ENCODE peak calls at places on chromosomes 11 and 22, in six cellular contexts. K is GM12878, Q is dorsolateral prefrontal cortex, U is tibial nerve, R is heart left ventricle, L is body of pancreas. F is an unnamed sample.

GRCh38 chr11:76206327-76207081 is at the start of gene WNT11:
- DNase-seq in K (no peak), Q (peak; percentile 37), U (no peak), R (peak; percentile 76), L (peak; percentile 66), F (peak; percentile 67)

GRCh38 chr11:127376316-127376715 is 375.7 kb upstream of the KIRREL3 start:
- DNase-seq in K (no peak), Q (no peak), U (no peak), R (no peak), L (no peak), F (no peak)

GRCh38 chr11:45590743-45591142 is 74.7 kb downstream of the CHST1 start:
- DNase-seq in K (no peak), Q (no peak), U (no peak), R (no peak), L (no peak), F (no peak)

GRCh38 chr11:103529217-103529684 is 420.0 kb downstream of the DYNC2H1 start:
- DNase-seq in K (no peak), Q (no peak), U (no peak), R (no peak), L (no peak), F (no peak)

GRCh38 chr11:2662430-2663299 is 37.1 kb downstream of the KCNQ1OT1 start:
- DNase-seq in K (no peak), Q (no peak), U (no peak), R (no peak), L (no peak), F (no peak)

GRCh38 chr22:37565830-37566229 is 5.5 kb downstream of the CDC42EP1 start:
- DNase-seq in K (no peak), Q (no peak), U (no peak), R (no peak), L (no peak), F (no peak)

GRCh38 chr22:39923689-39924088 is 22.8 kb downstream of the GRAP2 start:
- DNase-seq in K (no peak), Q (no peak), U (no peak), R (no peak), L (no peak), F (no peak)

GRCh38 chr22:48872271-48873260 is 955.1 kb downstream of the BRD1 start:
- DNase-seq in K (no peak), Q (no peak), U (no peak), R (no peak), L (no peak), F (peak; percentile 8)

GRCh38 chr11:120746836-120747609 is 235.5 kb downstream of the GRIK4 start:
- DNase-seq in K (no peak), Q (no peak), U (no peak), R (no peak), L (no peak), F (no peak)

GRCh38 chr11:116481126-116481644 is 291.6 kb downstream of the BUD13 start:
- DNase-seq in K (no peak), Q (no peak), U (no peak), R (no peak), L (no peak), F (no peak)

GRCh38 chr11:3051435-3052108 is 5.7 kb downstream of the CARS1 start:
- DNase-seq in K (no peak), Q (no peak), U (no peak), R (no peak), L (no peak), F (no peak)

GRCh38 chr11:124150684-124151083 is 32.5 kb upstream of the OR10D3 start:
- DNase-seq in K (no peak), Q (no peak), U (no peak), R (no peak), L (no peak), F (no peak)

GRCh38 chr11:124152770-124153407 is 30.3 kb upstream of the OR10D3 start:
- DNase-seq in K (no peak), Q (no peak), U (no peak), R (no peak), L (no peak), F (no peak)
- TF ChIP-seq CTCF in K (no peak), Q (no peak), U (no peak), R (no peak), L (no peak), F (no peak)

DNA sequence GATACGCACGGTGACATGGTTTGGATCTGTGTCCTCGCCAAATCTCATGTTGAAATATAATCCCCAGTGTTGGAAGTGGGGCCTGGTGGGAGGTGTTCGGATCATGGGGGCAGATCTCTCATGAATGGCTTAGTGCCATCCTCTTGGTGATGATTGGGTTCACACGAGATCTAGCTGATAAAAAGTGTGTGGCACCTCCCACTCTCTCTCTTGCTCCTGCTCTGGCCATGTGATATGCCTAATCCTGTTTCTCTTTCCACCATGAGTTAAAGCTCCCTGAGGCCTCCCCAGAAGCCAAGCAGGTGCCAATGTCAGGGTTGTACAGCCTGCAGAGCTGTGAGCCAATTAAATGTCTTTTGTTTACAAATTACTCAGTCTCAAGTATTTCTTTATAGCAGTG is 303.1 kb upstream of the PLET1 start:
- DNase-seq in K (no peak), Q (no peak), U (no peak), R (no peak), L (no peak), F (no peak)
- H3K27ac ChIP-seq in K (no peak overlapping the region), Q (peak overlapping the region; percentile 77), U (no peak overlapping the region), R (peak overlapping the region; percentile 68), L (no peak overlapping the region), F (peak overlapping the region; percentile 80)

GRCh38 chr11:72350752-72351151 is 83.6 kb downstream of the CLPB start:
- DNase-seq in K (no peak), Q (no peak), U (no peak), R (no peak), L (no peak), F (no peak)

GRCh38 chr11:72347691-72348090 is 86.6 kb downstream of the CLPB start:
- DNase-seq in K (no peak), Q (no peak), U (no peak), R (no peak), L (no peak), F (no peak)

GRCh38 chr11:72349616-72350218 is 84.6 kb downstream of the CLPB start:
- DNase-seq in K (no peak), Q (no peak), U (no peak), R (peak; percentile 73), L (no peak), F (peak; percentile 23)

GRCh38 chr11:72349053-72349452 is 85.3 kb downstream of the CLPB start:
- DNase-seq in K (no peak), Q (no peak), U (no peak), R (no peak), L (no peak), F (no peak)

DNA sequence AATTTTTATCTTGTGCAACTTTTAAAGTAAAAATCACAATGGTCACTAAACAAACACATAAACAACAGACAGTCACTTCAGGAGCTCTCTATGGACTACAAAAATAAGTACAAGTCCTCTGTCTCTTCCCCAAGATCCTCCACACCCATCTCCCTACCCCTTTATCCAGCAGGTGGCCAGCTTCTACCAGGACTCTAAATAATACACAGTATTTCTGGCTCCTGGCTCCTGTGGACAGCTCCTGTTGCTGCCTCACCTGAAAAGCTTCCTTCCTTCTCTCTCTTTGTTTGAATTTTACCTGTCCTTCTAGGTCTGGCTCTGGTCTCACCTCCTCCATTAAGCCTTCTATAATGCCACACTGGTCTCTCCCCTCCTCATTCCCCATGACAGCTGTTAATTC is 86.1 kb downstream of the CLPB start:
- DNase-seq in K (no peak), Q (no peak), U (no peak), R (no peak), L (no peak), F (no peak)
- TF ChIP-seq CTCF in K (no peak), Q (no peak), U (no peak), R (no peak), L (no peak), F (no peak)

GRCh38 chr11:68127791-68128681 is 6.8 kb upstream of the CHKA start:
- DNase-seq in K (no peak), Q (peak; percentile 30), U (no peak), R (peak; percentile 72), L (peak; percentile 90), F (peak; percentile 46)
- H3K27ac ChIP-seq in K (no peak overlapping the region), Q (peak overlapping the region; percentile 78), U (peak overlapping the region; percentile 49), R (peak overlapping the region; percentile 46), L (peak overlapping the region; percentile 95), F (peak overlapping the region; percentile 81)